ENCODE peak calls at places on chromosomes 16 and 17, in eight cellular contexts. Y is right atrium auricular region; N is stimulated activated CD4-positive, alpha-beta T cell treated with anti-CD3 and anti-CD28 coated beads, Interleukin-4, amount 100 ng/mL, for 24 hours; F is uterus; J is mesothelial cell of epicardium; T is GOT3; Z is fibroblast of the conjunctiva; B is psoas muscle. P is an unnamed sample.

GRCh38 chr16:27109666-27110523 is 43.2 kb downstream of the C16orf82 start:
- DNase-seq in Y (peak), N (peak), F (peak), J (peak), T (peak), Z (peak), B (peak), P (peak)

GRCh38 chr17:37650419-37651003 is 7.3 kb upstream of the DDX52 start:
- DNase-seq in Y (no peak), N (no peak), F (no peak), J (no peak), T (no peak), Z (peak), B (no peak), P (no peak)

GRCh38 chr17:77264617-77265230 is 124.0 kb downstream of the SEC14L1 start:
- DNase-seq in Y (no peak), N (no peak), F (no peak), J (no peak), T (no peak), Z (no peak), B (no peak), P (no peak)

GRCh38 chr17:79775635-79776034 is 2.3 kb upstream of the CBX2 start:
- DNase-seq in Y (no peak), N (no peak), F (no peak), J (no peak), T (no peak), Z (no peak), B (no peak), P (no peak)

GRCh38 chr17:46182961-46183360 is 10.3 kb downstream of the KANSL1 start:
- DNase-seq in Y (no peak), N (no peak), F (no peak), J (no peak), T (no peak), Z (no peak), B (no peak), P (no peak)

GRCh38 chr17:17970699-17971430 is 1.3 kb downstream of the TOM1L2 start:
- DNase-seq in Y (no peak), N (no peak), F (no peak), J (no peak), T (no peak), Z (no peak), B (no peak), P (no peak)

GRCh38 chr16:22727285-22728166 is 86.4 kb upstream of the HS3ST2 start:
- DNase-seq in Y (no peak), N (no peak), F (no peak), J (no peak), T (no peak), Z (no peak), B (no peak), P (no peak)

GRCh38 chr17:2179615-2180295 is 123.8 kb downstream of the SMG6 start:
- DNase-seq in Y (peak), N (no peak), F (peak), J (peak), T (no peak), Z (peak), B (peak), P (peak)

GRCh38 chr16:72657164-72657563 is 390.8 kb downstream of the ZFHX3 start:
- DNase-seq in Y (no peak), N (no peak), F (no peak), J (no peak), T (no peak), Z (no peak), B (no peak), P (no peak)

GRCh38 chr17:2025622-2026309 is 632 bp upstream of the RTN4RL1 start:
- DNase-seq in Y (peak), N (peak), F (peak), J (no peak), T (no peak), Z (peak), B (peak), P (no peak)

GRCh38 chr17:35713069-35713728 is 18.2 kb upstream of the RASL10B start:
- DNase-seq in Y (no peak), N (no peak), F (no peak), J (no peak), T (peak), Z (peak), B (peak), P (peak)

GRCh38 chr17:69723741-69724140 is 309.2 kb downstream of the MAP2K6 start:
- DNase-seq in Y (no peak), N (no peak), F (no peak), J (no peak), T (no peak), Z (no peak), B (no peak), P (no peak)

GRCh38 chr16:81447383-81448101 is 2.9 kb downstream of the CMIP start:
- DNase-seq in Y (no peak), N (no peak), F (no peak), J (no peak), T (no peak), Z (no peak), B (no peak), P (no peak)